ENCODE peak calls at places on chromosomes 11 and 22, in eight cellular contexts. W is Peyer's patch; G is lung; A is CD8-positive, alpha-beta memory T cell; O is neural progenitor cell; Q is right cardiac atrium; U is bronchial epithelial cell; S is AG10803. T is an unnamed sample.

GRCh38 chr11:118435233-118435892 is 929 bp upstream of the KMT2A start:
- DNase-seq in W (peak; percentile 64), G (peak; percentile 44), A (peak; percentile 49), O (peak; percentile 96), Q (peak; percentile 79), U (no peak), S (peak; percentile 23), T (peak; percentile 83)

GRCh38 chr22:33274214-33274828 is 216.1 kb upstream of the SYN3 start:
- DNase-seq in W (no peak), G (no peak), A (no peak), O (peak; percentile 70), Q (no peak), U (no peak), S (peak; percentile 3), T (no peak)

GRCh38 chr22:29520851-29521250 is 32.7 kb downstream of the THOC5 start:
- DNase-seq in W (no peak), G (no peak), A (no peak), O (no peak), Q (no peak), U (peak; percentile 62), S (peak; percentile 45), T (no peak)

GRCh38 chr11:102473543-102473942 is 21.0 kb upstream of the TMEM123 start:
- DNase-seq in W (peak; percentile 75), G (peak; percentile 33), A (no peak), O (no peak), Q (no peak), U (no peak), S (no peak), T (no peak)

GRCh38 chr11:45102810-45103621 is 43.4 kb upstream of the PRDM11 start:
- DNase-seq in W (no peak), G (peak; percentile 60), A (peak; percentile 43), O (peak; percentile 82), Q (peak; percentile 76), U (peak; percentile 79), S (peak; percentile 84), T (peak; percentile 84)

GRCh38 chr11:61272731-61273130 is 22.4 kb downstream of the VWCE start:
- DNase-seq in W (no peak), G (no peak), A (no peak), O (no peak), Q (no peak), U (no peak), S (no peak), T (no peak)

GRCh38 chr11:118691926-118692830 is 12.7 kb upstream of the TREH start:
- DNase-seq in W (no peak), G (no peak), A (peak; percentile 61), O (no peak), Q (no peak), U (peak; percentile 97), S (peak; percentile 43), T (no peak)

GRCh38 chr11:46537121-46537520 is 56.7 kb downstream of the AMBRA1 start:
- DNase-seq in W (no peak), G (no peak), A (no peak), O (peak; percentile 55), Q (no peak), U (no peak), S (peak; percentile 21), T (no peak)

GRCh38 chr22:42489000-42489399 is 30.6 kb downstream of the RRP7A start:
- DNase-seq in W (no peak), G (no peak), A (no peak), O (no peak), Q (no peak), U (no peak), S (no peak), T (no peak)

GRCh38 chr22:37088108-37088605 is 21.4 kb downstream of the TMPRSS6 start:
- DNase-seq in W (no peak), G (no peak), A (no peak), O (no peak), Q (peak; percentile 19), U (peak; percentile 33), S (peak; percentile 3), T (no peak)

GRCh38 chr11:11979487-11980117 is 28.8 kb downstream of the DKK3 start:
- DNase-seq in W (no peak), G (no peak), A (no peak), O (no peak), Q (peak; percentile 78), U (peak; percentile 13), S (peak; percentile 80), T (no peak)

GRCh38 chr11:34266090-34266912 is 91.5 kb downstream of the ABTB2 start:
- DNase-seq in W (no peak), G (no peak), A (no peak), O (no peak), Q (peak; percentile 78), U (no peak), S (peak; percentile 95), T (no peak)

GRCh38 chr11:130478204-130478701 is 29.8 kb downstream of the ADAMTS15 start:
- DNase-seq in W (no peak), G (peak; percentile 68), A (no peak), O (peak; percentile 16), Q (peak; percentile 91), U (peak; percentile 60), S (peak; percentile 93), T (peak; percentile 93)

GRCh38 chr22:30210235-30210831 is 36.2 kb downstream of the LIF start:
- DNase-seq in W (no peak), G (no peak), A (no peak), O (peak; percentile 29), Q (no peak), U (peak; percentile 85), S (no peak), T (no peak)

GRCh38 chr11:78041843-78042455 is 18.9 kb upstream of the KCTD14 start:
- DNase-seq in W (no peak), G (no peak), A (no peak), O (no peak), Q (no peak), U (no peak), S (no peak), T (no peak)

GRCh38 chr11:18383388-18384156 is 10.8 kb upstream of the LDHA start:
- DNase-seq in W (peak; percentile 78), G (peak; percentile 69), A (peak; percentile 44), O (peak; percentile 6), Q (peak; percentile 92), U (peak; percentile 100), S (peak; percentile 99), T (peak; percentile 87)

GRCh38 chr11:43913829-43914380 is 28.5 kb upstream of the C11orf96 start:
- DNase-seq in W (no peak), G (no peak), A (no peak), O (no peak), Q (no peak), U (no peak), S (no peak), T (no peak)

GRCh38 chr11:17812286-17813187 is 78.0 kb downstream of the KCNC1 start:
- DNase-seq in W (no peak), G (no peak), A (no peak), O (no peak), Q (no peak), U (no peak), S (no peak), T (no peak)

GRCh38 chr11:105100976-105101630 is 38.5 kb downstream of the CARD18 start:
- DNase-seq in W (no peak), G (no peak), A (no peak), O (no peak), Q (no peak), U (peak; percentile 62), S (no peak), T (no peak)
- H3K4me3 ChIP-seq in W (no peak overlapping the region), G (no peak overlapping the region), A (peak overlapping the region; percentile 3), O (no peak overlapping the region), Q (no peak overlapping the region), U (no peak overlapping the region), S (no peak overlapping the region), T (no peak overlapping the region)

DNA sequence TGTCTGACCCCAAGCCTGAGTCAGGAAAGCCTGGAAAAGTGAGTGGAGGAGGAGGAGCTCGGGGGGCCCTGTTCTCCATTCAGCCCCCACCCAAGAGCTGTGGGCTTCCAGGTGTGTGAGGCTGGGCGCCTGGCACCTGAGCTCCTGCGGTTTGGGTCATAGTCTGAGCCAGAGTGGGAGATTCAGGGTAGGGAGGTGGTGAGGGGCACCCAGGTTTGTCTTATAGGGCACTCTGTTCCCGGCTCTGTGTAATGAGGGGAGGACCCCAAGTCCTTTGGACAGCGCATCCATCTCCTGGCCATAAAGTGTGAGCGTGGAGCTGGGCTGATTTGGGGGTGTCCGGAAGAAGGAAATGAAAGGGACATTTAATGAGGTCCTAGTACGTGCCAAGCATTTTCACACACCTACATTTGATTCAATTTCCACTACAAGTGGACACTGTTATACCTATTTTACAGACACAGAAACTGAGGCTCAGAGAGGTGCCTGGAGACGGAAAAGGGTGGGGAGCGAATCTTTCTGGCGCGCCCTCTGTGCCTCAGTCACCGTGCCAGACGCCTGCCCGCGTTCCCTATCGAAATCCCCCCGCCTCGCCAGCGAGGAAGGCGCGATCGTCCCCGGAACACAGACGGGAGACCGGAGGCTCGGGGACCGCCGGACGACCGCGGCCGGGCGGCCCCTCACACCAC is 1.2 kb downstream of the NPTXR start:
- DNase-seq in W (no peak), G (no peak), A (no peak), O (no peak), Q (no peak), U (no peak), S (no peak), T (no peak)
- H3K4me3 ChIP-seq in W (peak overlapping the region; percentile 34), G (peak overlapping the region; percentile 35), A (peak overlapping the region; percentile 43), O (peak overlapping the region; percentile 61), Q (peak overlapping the region; percentile 83), U (no peak overlapping the region), S (peak overlapping the region; percentile 26), T (no peak overlapping the region)

GRCh38 chr11:68750197-68750987 is 928 bp downstream of the TESMIN start:
- DNase-seq in W (no peak), G (no peak), A (no peak), O (peak; percentile 71), Q (peak; percentile 51), U (no peak), S (no peak), T (peak; percentile 86)
- H3K4me3 ChIP-seq in W (peak overlapping the region; percentile 39), G (no peak overlapping the region), A (no peak overlapping the region), O (peak overlapping the region; percentile 65), Q (no peak overlapping the region), U (peak overlapping the region; percentile 47), S (no peak overlapping the region), T (no peak overlapping the region)

DNA sequence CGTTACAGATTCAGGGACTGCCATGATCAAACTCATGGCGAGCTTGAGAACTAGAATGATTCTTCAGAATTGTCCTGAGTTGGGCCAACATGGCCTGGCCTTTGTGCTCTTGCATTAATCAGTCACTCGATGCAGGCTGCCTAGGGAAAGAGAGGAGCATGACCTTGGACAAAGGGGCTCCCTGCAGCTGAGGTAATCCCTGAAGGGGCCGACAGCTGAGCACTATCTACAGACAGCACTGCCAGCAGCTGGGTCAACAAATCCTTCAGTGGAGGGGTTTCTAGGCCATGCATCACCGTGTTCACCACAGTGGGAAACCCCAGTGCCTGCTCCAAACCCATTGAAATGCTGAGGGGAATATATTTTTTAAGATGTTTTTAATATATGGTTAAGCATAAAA is 159.5 kb upstream of the POU2AF2 start:
- DNase-seq in W (no peak), G (no peak), A (no peak), O (peak; percentile 49), Q (no peak), U (no peak), S (no peak), T (no peak)
- H3K4me3 ChIP-seq in W (no peak overlapping the region), G (no peak overlapping the region), A (no peak overlapping the region), O (no peak overlapping the region), Q (no peak overlapping the region), U (no peak overlapping the region), S (no peak overlapping the region), T (no peak overlapping the region)